ENCODE peak calls at places on chromosomes 4 and X, in six cellular contexts. D is stomach; T is astrocyte; X is endodermal cell; G is adipocyte; W is CD4-positive, alpha-beta memory T cell. I is an unnamed sample. For H3K27me3 and H3K36me3, the result is how much of the 10 kb centered on the place peaks cover.

GRCh38 chr4:186228514-186228894 is 1.2 kb downstream of the KLKB1 start:
- DNase-seq in T (no peak), W (no peak), X (no peak), G (no peak), D (no peak), I (no peak)

GRCh38 chrX:106698693-106699092 is 27.8 kb upstream of the RNF128 start:
- DNase-seq in T (peak), X (no peak), G (peak), W (no peak), D (no peak), I (peak)

GRCh38 chr4:7108046-7108625 is 40.3 kb upstream of the GRPEL1 start:
- DNase-seq in X (no peak), G (no peak), W (no peak), T (no peak), D (no peak), I (no peak)

GRCh38 chrX:20361890-20362262 is 95.2 kb upstream of the RPS6KA3 start:
- DNase-seq in T (peak), W (no peak), D (no peak), G (peak), X (peak), I (peak)

GRCh38 chrX:107738272-107738671 is 37.3 kb downstream of the TSC22D3 start:
- DNase-seq in T (no peak), W (no peak), G (no peak), X (peak), D (no peak), I (no peak)

GRCh38 chr4:924107-925096 is 7.7 kb downstream of the GAK start:
- DNase-seq in D (no peak), G (no peak), T (peak), X (peak), W (no peak), I (peak)

GRCh38 chr4:40255722-40256281 is 59.0 kb downstream of the RHOH start:
- DNase-seq in X (no peak), W (no peak), T (peak), G (peak), D (no peak), I (peak)

GRCh38 chr4:119498520-119498919 is 130.1 kb downstream of the PDE5A start:
- DNase-seq in W (no peak), G (peak), X (peak), D (no peak), T (no peak), I (no peak)

GRCh38 chr4:13980317-13980716 is 352.8 kb upstream of the BOD1L1 start:
- DNase-seq in X (no peak), G (peak), T (peak), W (no peak), D (no peak), I (peak)

GRCh38 chr4:6470502-6471302 is 1.7 kb downstream of the PPP2R2C start:
- DNase-seq in X (peak), D (peak), W (no peak), G (peak), T (peak), I (peak)

GRCh38 chrX:134801267-134801666 is 143.0 kb upstream of the PLAC1 start:
- DNase-seq in X (peak), D (no peak), G (no peak), W (no peak), T (peak), I (no peak)

GRCh38 chrX:125769628-125770027 is 396.5 kb downstream of the DCAF12L2 start:
- DNase-seq in G (no peak), D (no peak), X (no peak), W (no peak), T (no peak), I (no peak)

GRCh38 chr4:76485450-76485849 is 50.4 kb downstream of the SHROOM3 start:
- DNase-seq in X (peak), W (no peak), G (no peak), T (peak), D (peak), I (peak)

GRCh38 chr4:137700072-137700471 is 167.8 kb upstream of the PCDH18 start:
- DNase-seq in G (peak), X (no peak), D (no peak), T (peak), W (no peak), I (no peak)

GRCh38 chrX:133923113-133923512 is 62.3 kb downstream of the GPC3 start:
- DNase-seq in W (peak), X (no peak), G (peak), T (no peak), D (no peak), I (no peak)

GRCh38 chr4:69860007-69860406 is at the start of gene SULT1E1:
- DNase-seq in X (no peak), D (no peak), W (no peak), G (no peak), T (peak), I (peak)

GRCh38 chrX:4936315-4936714 is 1222.9 kb upstream of the PRKX start:
- DNase-seq in T (no peak), W (no peak), D (no peak), G (no peak), X (no peak), I (no peak)

DNA sequence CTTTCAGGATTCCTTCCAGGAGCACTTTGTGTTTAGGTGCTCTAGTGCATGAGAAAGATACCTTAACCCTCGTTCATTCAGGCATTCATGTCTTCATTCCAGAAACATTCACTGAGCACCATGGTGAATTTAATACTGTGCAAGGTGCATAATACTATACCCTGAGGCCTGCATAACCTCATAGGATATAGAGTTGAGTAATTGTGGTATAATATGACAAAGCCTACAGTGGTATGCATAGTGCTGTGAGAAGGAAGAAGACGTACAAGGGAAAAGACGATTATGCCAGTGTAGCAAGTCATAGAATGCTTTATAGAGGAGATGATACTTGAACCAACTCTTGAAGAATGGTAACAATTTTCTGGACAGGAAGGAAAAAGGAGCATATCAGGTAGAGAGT is 34.3 kb downstream of the MTM1 start:
- DNase-seq in T (no peak), D (no peak), G (no peak), X (no peak), W (no peak), I (no peak)
- H3K27me3 ChIP-seq in T (under half), D (under half), G (under half), X (under half), W (under half), I (under half)

GRCh38 chrX:110003167-110004156 is 548 bp downstream of the TMEM164 start:
- DNase-seq in W (no peak), T (no peak), D (peak), X (peak), G (peak), I (peak)

GRCh38 chrX:110006161-110006560 is 3.2 kb downstream of the TMEM164 start:
- DNase-seq in D (no peak), X (no peak), W (no peak), G (no peak), T (no peak), I (no peak)

GRCh38 chrX:110006826-110007375 is 4.0 kb downstream of the TMEM164 start:
- DNase-seq in D (no peak), T (no peak), X (no peak), W (no peak), G (no peak), I (peak)

GRCh38 chrX:110004210-110004609 is 1.3 kb downstream of the TMEM164 start:
- DNase-seq in W (no peak), G (no peak), X (peak), T (no peak), D (peak), I (peak)

DNA sequence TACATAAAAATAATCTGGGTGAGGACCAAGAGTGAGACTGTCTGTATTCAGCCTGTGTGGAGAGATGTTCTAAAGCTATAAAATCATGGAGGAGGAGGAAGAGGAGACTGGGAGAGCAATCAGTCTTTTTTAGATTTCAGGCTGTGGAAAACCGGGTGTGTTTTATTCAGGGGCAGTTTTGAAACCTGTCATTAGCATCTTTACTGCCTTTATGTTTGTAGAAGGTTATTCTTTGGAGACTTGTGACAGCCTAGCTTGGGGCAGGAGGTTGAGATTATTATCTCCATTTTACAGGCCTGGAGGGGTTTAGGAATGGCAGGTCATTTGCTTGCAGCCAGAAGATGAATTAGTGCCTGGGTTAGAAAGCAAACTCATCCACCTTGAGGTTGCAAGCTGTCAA is 2.1 kb downstream of the TMEM164 start:
- DNase-seq in W (no peak), T (no peak), X (no peak), G (no peak), D (no peak), I (no peak)
- H3K4me3 ChIP-seq in W (no peak), T (no peak), X (no peak), G (peak), D (no peak), I (no peak)

DNA sequence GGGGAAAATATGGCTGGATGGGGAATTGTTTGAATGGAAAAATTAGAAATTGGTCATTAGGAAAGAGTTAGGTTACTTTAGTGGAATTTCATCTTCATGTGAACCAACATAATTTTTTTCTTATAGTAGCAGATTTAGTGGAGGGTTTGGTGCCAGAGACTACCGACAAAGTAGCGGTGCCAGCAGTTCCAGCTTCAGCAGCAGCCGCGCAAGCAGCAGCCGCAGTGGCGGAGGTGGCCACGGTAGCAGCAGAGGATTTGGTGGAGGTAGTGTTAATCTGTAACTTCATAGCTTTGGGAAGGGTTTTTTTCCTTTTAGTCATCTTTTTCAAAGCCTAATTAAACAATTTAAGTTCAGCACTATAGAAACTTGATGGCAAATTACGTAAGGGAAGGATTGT is 13.2 kb downstream of the DDX3X start:
- DNase-seq in G (no peak), W (no peak), D (no peak), X (no peak), T (no peak), I (no peak)
- H3K36me3 ChIP-seq in G (half or more), W (half or more), D (under half), X (half or more), T (half or more), I (under half)

GRCh38 chr4:173537628-173538147 is 7.7 kb upstream of the HAND2 start:
- DNase-seq in W (no peak), G (no peak), T (no peak), D (no peak), X (peak), I (no peak)

GRCh38 chr4:173536808-173537429 is 6.9 kb upstream of the HAND2 start:
- DNase-seq in X (peak), T (no peak), W (no peak), G (no peak), D (no peak), I (no peak)

GRCh38 chr4:173538903-173539445 is 8.9 kb upstream of the HAND2 start:
- DNase-seq in D (no peak), W (no peak), X (peak), G (no peak), T (no peak), I (no peak)

GRCh38 chr4:173539986-173540385 is 10.0 kb upstream of the HAND2 start:
- DNase-seq in G (no peak), T (no peak), W (no peak), D (no peak), X (no peak), I (no peak)

DNA sequence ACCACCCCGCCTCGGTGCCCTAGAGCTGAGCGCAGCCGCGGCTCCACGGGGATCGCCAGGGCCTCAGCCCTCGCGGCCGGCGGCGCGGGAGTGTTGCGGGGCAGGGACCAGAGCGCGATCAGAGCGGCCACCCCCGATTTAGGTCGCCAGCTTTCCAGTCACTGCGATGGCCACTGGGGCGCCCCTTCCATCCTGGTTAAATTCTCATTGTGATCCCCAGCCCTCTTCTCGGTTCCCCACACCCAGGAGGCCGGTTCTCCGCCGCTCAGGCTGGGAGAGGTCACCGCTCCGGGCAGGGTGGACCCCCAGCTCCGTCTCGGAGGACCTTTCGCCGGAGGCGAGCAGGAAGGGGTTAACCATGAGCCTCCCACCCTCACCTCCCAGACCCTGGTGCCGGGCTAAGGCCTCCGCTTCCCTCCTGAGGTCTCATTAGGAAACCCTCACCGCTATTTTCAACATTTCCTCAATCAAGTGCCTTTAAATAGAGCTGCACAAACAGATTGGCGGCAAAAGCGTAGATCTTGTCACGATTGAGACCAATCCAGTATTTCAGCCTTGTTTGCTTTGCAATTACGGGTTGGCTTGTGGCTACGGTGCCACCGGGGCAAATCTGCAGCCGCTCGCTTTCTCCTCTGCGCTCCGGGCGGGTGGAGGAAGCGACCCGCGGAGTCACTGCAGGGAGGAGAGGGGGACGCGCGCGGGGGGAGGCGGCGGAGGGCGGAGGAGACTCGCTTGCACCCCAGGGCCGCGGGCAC is 8.3 kb upstream of the HAND2 start:
- DNase-seq in W (no peak), G (peak), X (peak), T (no peak), D (no peak), I (no peak)
- H3K27me3 ChIP-seq in W (half or more), G (under half), X (half or more), T (half or more), D (half or more), I (under half)

DNA sequence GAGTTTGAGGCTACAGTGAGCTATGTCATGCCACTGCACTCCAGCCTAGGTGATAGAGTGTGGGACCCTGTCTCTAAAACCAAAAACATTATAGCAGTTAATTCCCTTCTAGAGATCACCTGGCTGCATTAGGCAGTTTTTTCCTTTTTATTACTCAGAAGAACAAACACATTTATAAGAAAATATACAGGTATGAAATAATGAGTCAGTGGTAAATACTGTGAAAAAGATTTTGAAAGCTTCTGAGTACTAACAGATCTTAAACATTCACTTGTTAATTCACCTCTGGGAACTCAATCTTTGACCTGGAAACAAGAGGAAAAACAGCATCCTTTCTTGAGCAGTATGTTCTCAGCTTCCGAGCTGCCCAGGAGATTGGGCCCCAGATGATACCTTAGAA is 64.1 kb downstream of the UCHL1 start:
- DNase-seq in W (no peak), T (no peak), D (no peak), G (no peak), X (no peak), I (no peak)
- H3K4me3 ChIP-seq in W (no peak), T (no peak), D (no peak), G (no peak), X (no peak), I (no peak)

GRCh38 chrX:8341814-8342590 is 122.6 kb upstream of the VCX3B start:
- DNase-seq in W (no peak), T (peak), G (no peak), D (no peak), X (no peak), I (peak)
- H3K36me3 ChIP-seq in W (under half), T (under half), G (under half), D (under half), X (under half), I (under half)